ENCODE peak calls at places on chromosome 1, in six cellular contexts. One of them, this sample, is unnamed.

GRCh38 chr1:30749691-30750583 is 7.6 kb downstream of the LAPTM5 start:
- DNase-seq in choroid plexus epithelial cell: no peak
- DNase-seq in hepatocyte: no peak
- DNase-seq in ureter: no peak
- DNase-seq in effector memory CD8-positive, alpha-beta T cell: peak; percentile 74
- DNase-seq in kidney: peak; percentile 76
- DNase-seq in this sample: no peak

GRCh38 chr1:66388918-66389317 is 145.0 kb upstream of the SGIP1 start:
- DNase-seq in choroid plexus epithelial cell: no peak
- DNase-seq in hepatocyte: no peak
- DNase-seq in ureter: no peak
- DNase-seq in effector memory CD8-positive, alpha-beta T cell: no peak
- DNase-seq in kidney: no peak
- DNase-seq in this sample: no peak

GRCh38 chr1:156898151-156898550 is 4.6 kb downstream of the PEAR1 start:
- DNase-seq in choroid plexus epithelial cell: peak; percentile 86
- DNase-seq in hepatocyte: peak; percentile 47
- DNase-seq in ureter: peak; percentile 56
- DNase-seq in effector memory CD8-positive, alpha-beta T cell: no peak
- DNase-seq in kidney: peak; percentile 91
- DNase-seq in this sample: peak; percentile 30

GRCh38 chr1:95852483-95853070 is 618.6 kb downstream of the RWDD3 start:
- DNase-seq in choroid plexus epithelial cell: no peak
- DNase-seq in hepatocyte: no peak
- DNase-seq in ureter: no peak
- DNase-seq in effector memory CD8-positive, alpha-beta T cell: no peak
- DNase-seq in kidney: no peak
- DNase-seq in this sample: no peak

GRCh38 chr1:15305366-15305765 is 58.3 kb downstream of the FHAD1 start:
- DNase-seq in choroid plexus epithelial cell: peak; percentile 67
- DNase-seq in hepatocyte: no peak
- DNase-seq in ureter: no peak
- DNase-seq in effector memory CD8-positive, alpha-beta T cell: no peak
- DNase-seq in kidney: no peak
- DNase-seq in this sample: no peak

GRCh38 chr1:181485276-181486097 is 2.2 kb downstream of the CACNA1E start:
- DNase-seq in choroid plexus epithelial cell: no peak
- DNase-seq in hepatocyte: peak; percentile 67
- DNase-seq in ureter: no peak
- DNase-seq in effector memory CD8-positive, alpha-beta T cell: no peak
- DNase-seq in kidney: no peak
- DNase-seq in this sample: no peak

GRCh38 chr1:8443558-8444194 is 125.8 kb downstream of the SLC45A1 start:
- DNase-seq in choroid plexus epithelial cell: no peak
- DNase-seq in hepatocyte: no peak
- DNase-seq in ureter: no peak
- DNase-seq in effector memory CD8-positive, alpha-beta T cell: no peak
- DNase-seq in kidney: no peak
- DNase-seq in this sample: no peak

GRCh38 chr1:188904201-188904600 is 1573.5 kb downstream of the BRINP3 start:
- DNase-seq in choroid plexus epithelial cell: no peak
- DNase-seq in hepatocyte: peak; percentile 43
- DNase-seq in ureter: no peak
- DNase-seq in effector memory CD8-positive, alpha-beta T cell: no peak
- DNase-seq in kidney: no peak
- DNase-seq in this sample: no peak

GRCh38 chr1:5287178-5288155 is 633.1 kb downstream of the AJAP1 start:
- DNase-seq in choroid plexus epithelial cell: no peak
- DNase-seq in hepatocyte: no peak
- DNase-seq in ureter: no peak
- DNase-seq in effector memory CD8-positive, alpha-beta T cell: no peak
- DNase-seq in kidney: no peak
- DNase-seq in this sample: no peak

GRCh38 chr1:16064536-16065196 is 8.8 kb downstream of the FAM131C start:
- DNase-seq in choroid plexus epithelial cell: no peak
- DNase-seq in hepatocyte: no peak
- DNase-seq in ureter: no peak
- DNase-seq in effector memory CD8-positive, alpha-beta T cell: no peak
- DNase-seq in kidney: no peak
- DNase-seq in this sample: no peak

GRCh38 chr1:244361764-244362473 is 89.8 kb downstream of the ADSS2 start:
- DNase-seq in choroid plexus epithelial cell: peak; percentile 87
- DNase-seq in hepatocyte: peak; percentile 56
- DNase-seq in ureter: no peak
- DNase-seq in effector memory CD8-positive, alpha-beta T cell: no peak
- DNase-seq in kidney: no peak
- DNase-seq in this sample: no peak

GRCh38 chr1:66275083-66275482 is 258.9 kb upstream of the SGIP1 start:
- DNase-seq in choroid plexus epithelial cell: no peak
- DNase-seq in hepatocyte: no peak
- DNase-seq in ureter: no peak
- DNase-seq in effector memory CD8-positive, alpha-beta T cell: peak; percentile 22
- DNase-seq in kidney: no peak
- DNase-seq in this sample: no peak

GRCh38 chr1:93579891-93580290 is 101.7 kb downstream of the BCAR3 start:
- DNase-seq in choroid plexus epithelial cell: peak; percentile 93
- DNase-seq in hepatocyte: peak; percentile 80
- DNase-seq in ureter: no peak
- DNase-seq in effector memory CD8-positive, alpha-beta T cell: no peak
- DNase-seq in kidney: peak; percentile 89
- DNase-seq in this sample: peak; percentile 50

GRCh38 chr1:212485895-212486590 is 53.3 kb downstream of the NENF start:
- DNase-seq in choroid plexus epithelial cell: peak; percentile 95
- DNase-seq in hepatocyte: peak; percentile 87
- DNase-seq in ureter: peak; percentile 75
- DNase-seq in effector memory CD8-positive, alpha-beta T cell: no peak
- DNase-seq in kidney: peak; percentile 93
- DNase-seq in this sample: peak; percentile 70

GRCh38 chr1:43015269-43015668 is 56.6 kb upstream of the SLC2A1 start:
- DNase-seq in choroid plexus epithelial cell: no peak
- DNase-seq in hepatocyte: no peak
- DNase-seq in ureter: no peak
- DNase-seq in effector memory CD8-positive, alpha-beta T cell: no peak
- DNase-seq in kidney: no peak
- DNase-seq in this sample: no peak

GRCh38 chr1:66217561-66217960 is 316.4 kb upstream of the SGIP1 start:
- DNase-seq in choroid plexus epithelial cell: no peak
- DNase-seq in hepatocyte: no peak
- DNase-seq in ureter: no peak
- DNase-seq in effector memory CD8-positive, alpha-beta T cell: no peak
- DNase-seq in kidney: no peak
- DNase-seq in this sample: no peak

GRCh38 chr1:244353572-244354091 is 98.1 kb downstream of the ADSS2 start:
- DNase-seq in choroid plexus epithelial cell: peak; percentile 84
- DNase-seq in hepatocyte: peak; percentile 83
- DNase-seq in ureter: peak; percentile 71
- DNase-seq in effector memory CD8-positive, alpha-beta T cell: no peak
- DNase-seq in kidney: peak; percentile 79
- DNase-seq in this sample: peak; percentile 49

GRCh38 chr1:207088731-207089626 is at the start of gene C4BPB:
- DNase-seq in choroid plexus epithelial cell: no peak
- DNase-seq in hepatocyte: peak; percentile 59
- DNase-seq in ureter: no peak
- DNase-seq in effector memory CD8-positive, alpha-beta T cell: no peak
- DNase-seq in kidney: no peak
- DNase-seq in this sample: peak; percentile 71

GRCh38 chr1:55063562-55063942 is 24.2 kb downstream of the PCSK9 start:
- DNase-seq in choroid plexus epithelial cell: no peak
- DNase-seq in hepatocyte: no peak
- DNase-seq in ureter: no peak
- DNase-seq in effector memory CD8-positive, alpha-beta T cell: no peak
- DNase-seq in kidney: no peak
- DNase-seq in this sample: no peak

GRCh38 chr1:159869173-159869572 is 6.7 kb upstream of the VSIG8 start:
- DNase-seq in choroid plexus epithelial cell: peak; percentile 72
- DNase-seq in hepatocyte: no peak
- DNase-seq in ureter: no peak
- DNase-seq in effector memory CD8-positive, alpha-beta T cell: no peak
- DNase-seq in kidney: no peak
- DNase-seq in this sample: no peak

GRCh38 chr1:2559509-2560298 is 3.5 kb downstream of the TNFRSF14 start:
- DNase-seq in choroid plexus epithelial cell: no peak
- DNase-seq in hepatocyte: no peak
- DNase-seq in ureter: no peak
- DNase-seq in effector memory CD8-positive, alpha-beta T cell: no peak
- DNase-seq in kidney: peak; percentile 83
- DNase-seq in this sample: no peak

GRCh38 chr1:55702064-55702463 is 486.9 kb upstream of the USP24 start:
- DNase-seq in choroid plexus epithelial cell: peak; percentile 80
- DNase-seq in hepatocyte: peak; percentile 46
- DNase-seq in ureter: no peak
- DNase-seq in effector memory CD8-positive, alpha-beta T cell: no peak
- DNase-seq in kidney: no peak
- DNase-seq in this sample: no peak

GRCh38 chr1:223276029-223276428 is 87.9 kb downstream of the SUSD4 start:
- DNase-seq in choroid plexus epithelial cell: no peak
- DNase-seq in hepatocyte: no peak
- DNase-seq in ureter: no peak
- DNase-seq in effector memory CD8-positive, alpha-beta T cell: no peak
- DNase-seq in kidney: no peak
- DNase-seq in this sample: no peak

GRCh38 chr1:17451731-17452130 is 12.3 kb upstream of the RCC2 start:
- DNase-seq in choroid plexus epithelial cell: no peak
- DNase-seq in hepatocyte: no peak
- DNase-seq in ureter: no peak
- DNase-seq in effector memory CD8-positive, alpha-beta T cell: no peak
- DNase-seq in kidney: peak; percentile 25
- DNase-seq in this sample: no peak

GRCh38 chr1:234295626-234296025 is 77.6 kb upstream of the COA6 start:
- DNase-seq in choroid plexus epithelial cell: no peak
- DNase-seq in hepatocyte: no peak
- DNase-seq in ureter: no peak
- DNase-seq in effector memory CD8-positive, alpha-beta T cell: no peak
- DNase-seq in kidney: no peak
- DNase-seq in this sample: no peak

GRCh38 chr1:42950146-42950480 is 8.6 kb downstream of the SLC2A1 start:
- DNase-seq in choroid plexus epithelial cell: peak; percentile 62
- DNase-seq in hepatocyte: no peak
- DNase-seq in ureter: no peak
- DNase-seq in effector memory CD8-positive, alpha-beta T cell: no peak
- DNase-seq in kidney: no peak
- DNase-seq in this sample: no peak

GRCh38 chr1:159889202-159889601 is 10.8 kb downstream of the CFAP45 start:
- DNase-seq in choroid plexus epithelial cell: no peak
- DNase-seq in hepatocyte: no peak
- DNase-seq in ureter: no peak
- DNase-seq in effector memory CD8-positive, alpha-beta T cell: no peak
- DNase-seq in kidney: no peak
- DNase-seq in this sample: no peak

GRCh38 chr1:58986996-58987767 is 203.3 kb upstream of the JUN start:
- DNase-seq in choroid plexus epithelial cell: no peak
- DNase-seq in hepatocyte: no peak
- DNase-seq in ureter: no peak
- DNase-seq in effector memory CD8-positive, alpha-beta T cell: peak; percentile 12
- DNase-seq in kidney: no peak
- DNase-seq in this sample: no peak

This sample was measured in stomach.